ENCODE peak calls at places on chromosomes 1 and 21, in six cellular contexts. A is HL-60, N is tibial artery, G is PC-9, Y is Panc1, T is neural progenitor cell. M is an unnamed sample.

GRCh38 chr21:31897311-31897710 is 24.5 kb downstream of the HUNK start:
- DNase-seq in A (no peak), N (no peak), G (no peak), Y (no peak), T (no peak), M (no peak)

GRCh38 chr1:11059166-11059989 is 440 bp downstream of the SRM start:
- DNase-seq in A (peak; percentile 68), N (no peak), G (no peak), Y (no peak), T (no peak), M (no peak)

GRCh38 chr1:204684551-204685235 is 845 bp downstream of the LRRN2 start:
- DNase-seq in A (no peak), N (peak; percentile 60), G (peak; percentile 35), Y (no peak), T (peak; percentile 58), M (no peak)

GRCh38 chr21:46598563-46599250 is 6.2 kb downstream of the S100B start:
- DNase-seq in A (no peak), N (no peak), G (no peak), Y (no peak), T (no peak), M (no peak)

GRCh38 chr21:38956006-38956405 is 150.3 kb downstream of the ETS2 start:
- DNase-seq in A (no peak), N (no peak), G (no peak), Y (no peak), T (no peak), M (no peak)

GRCh38 chr1:166948856-166949350 is 26.4 kb downstream of the ILDR2 start:
- DNase-seq in A (no peak), N (no peak), G (no peak), Y (no peak), T (no peak), M (no peak)

GRCh38 chr1:114180742-114181141 is 27.1 kb upstream of the SYT6 start:
- DNase-seq in A (no peak), N (no peak), G (no peak), Y (no peak), T (no peak), M (no peak)

GRCh38 chr21:37047079-37047478 is 25.8 kb downstream of the PIGP start:
- DNase-seq in A (no peak), N (no peak), G (peak; percentile 59), Y (no peak), T (no peak), M (no peak)

GRCh38 chr1:162385280-162385623 is 3.7 kb downstream of the C1orf226 start:
- DNase-seq in A (no peak), N (no peak), G (no peak), Y (no peak), T (no peak), M (no peak)

GRCh38 chr1:9129391-9130041 is 614 bp upstream of the GPR157 start:
- DNase-seq in A (peak; percentile 60), N (peak; percentile 92), G (peak; percentile 89), Y (no peak), T (peak; percentile 96), M (no peak)

GRCh38 chr1:39829791-39830533 is 41.3 kb upstream of the BMP8B start:
- DNase-seq in A (no peak), N (no peak), G (peak; percentile 57), Y (no peak), T (no peak), M (no peak)

GRCh38 chr1:982765-983436 is 1.0 kb upstream of the PERM1 start:
- DNase-seq in A (no peak), N (no peak), G (peak; percentile 59), Y (no peak), T (no peak), M (no peak)

GRCh38 chr1:19309123-19309813 is 2.7 kb downstream of the AKR7A2 start:
- DNase-seq in A (no peak), N (no peak), G (no peak), Y (no peak), T (no peak), M (no peak)

GRCh38 chr1:176206961-176207902 is at the start of gene COP1:
- DNase-seq in A (peak; percentile 97), N (peak; percentile 97), G (peak; percentile 94), Y (peak; percentile 86), T (peak; percentile 98), M (peak; percentile 78)

GRCh38 chr1:176205322-176205914 is 1.7 kb downstream of the COP1 start:
- DNase-seq in A (no peak), N (no peak), G (no peak), Y (no peak), T (no peak), M (no peak)

GRCh38 chr1:176211395-176212165 is 4.5 kb upstream of the COP1 start:
- DNase-seq in A (no peak), N (no peak), G (peak; percentile 16), Y (no peak), T (no peak), M (no peak)

GRCh38 chr1:176206006-176206960 is 803 bp downstream of the COP1 start:
- DNase-seq in A (no peak), N (peak; percentile 67), G (peak; percentile 35), Y (no peak), T (peak; percentile 71), M (no peak)

GRCh38 chr1:176208034-176208433 is 948 bp upstream of the COP1 start:
- DNase-seq in A (no peak), N (no peak), G (no peak), Y (no peak), T (no peak), M (no peak)
- H3K27ac ChIP-seq in A (peak overlapping the region; percentile 96), N (peak overlapping the region; percentile 93), G (peak overlapping the region; percentile 71), Y (peak overlapping the region; percentile 96), T (no peak overlapping the region), M (peak overlapping the region; percentile 94)

GRCh38 chr1:68140536-68140935 is 90.1 kb upstream of the DIRAS3 start:
- DNase-seq in A (no peak), N (no peak), G (no peak), Y (no peak), T (no peak), M (no peak)
- H3K27ac ChIP-seq in A (no peak overlapping the region), N (peak overlapping the region; percentile 6), G (no peak overlapping the region), Y (no peak overlapping the region), T (no peak overlapping the region), M (no peak overlapping the region)

GRCh38 chr1:32937061-32937460 is 27.5 kb downstream of the RNF19B start:
- DNase-seq in A (no peak), N (no peak), G (no peak), Y (no peak), T (no peak), M (no peak)

GRCh38 chr1:32933742-32934322 is 30.8 kb downstream of the RNF19B start:
- DNase-seq in A (no peak), N (no peak), G (peak; percentile 52), Y (peak; percentile 20), T (peak; percentile 4), M (no peak)

GRCh38 chr1:32944180-32944579 is 20.4 kb downstream of the RNF19B start:
- DNase-seq in A (no peak), N (no peak), G (no peak), Y (no peak), T (no peak), M (no peak)

DNA sequence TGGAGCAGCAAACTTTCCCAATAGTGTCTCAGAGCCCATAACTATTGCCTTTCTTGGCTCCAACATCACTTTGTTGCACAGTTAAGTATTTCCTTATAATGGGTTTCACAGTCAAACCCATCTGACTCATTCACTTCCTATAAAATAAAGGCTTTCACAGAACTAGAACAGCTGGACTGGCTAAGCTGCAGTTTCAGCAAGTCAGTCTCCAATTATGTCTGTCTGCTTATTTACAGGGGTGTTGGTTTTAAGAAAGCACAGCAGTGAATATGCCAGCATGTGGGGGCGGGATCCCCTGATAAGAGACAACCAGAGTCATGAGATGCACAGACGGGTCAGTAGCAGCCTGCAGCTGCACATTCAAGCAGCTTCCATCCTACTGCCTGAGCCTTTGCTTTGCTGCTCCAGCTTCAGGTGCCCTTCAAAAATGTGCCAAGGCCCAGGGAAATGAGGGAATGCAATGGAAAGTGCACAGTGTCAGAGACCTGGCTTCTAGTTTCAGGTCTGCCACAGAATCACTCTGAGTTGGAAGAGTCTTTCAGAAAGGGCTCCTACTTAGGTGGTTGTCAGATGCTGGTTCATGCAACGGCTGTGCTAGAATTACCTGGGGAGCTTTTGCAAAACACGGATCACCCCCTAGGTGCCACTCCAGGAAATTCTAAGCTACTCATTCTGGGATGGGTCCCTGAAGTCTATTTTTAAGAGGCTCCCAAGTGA is 24.8 kb downstream of the RNF19B start:
- DNase-seq in A (no peak), N (no peak), G (no peak), Y (no peak), T (no peak), M (peak; percentile 91)
- H3K27ac ChIP-seq in A (no peak overlapping the region), N (no peak overlapping the region), G (no peak overlapping the region), Y (no peak overlapping the region), T (no peak overlapping the region), M (peak overlapping the region; percentile 80)

DNA sequence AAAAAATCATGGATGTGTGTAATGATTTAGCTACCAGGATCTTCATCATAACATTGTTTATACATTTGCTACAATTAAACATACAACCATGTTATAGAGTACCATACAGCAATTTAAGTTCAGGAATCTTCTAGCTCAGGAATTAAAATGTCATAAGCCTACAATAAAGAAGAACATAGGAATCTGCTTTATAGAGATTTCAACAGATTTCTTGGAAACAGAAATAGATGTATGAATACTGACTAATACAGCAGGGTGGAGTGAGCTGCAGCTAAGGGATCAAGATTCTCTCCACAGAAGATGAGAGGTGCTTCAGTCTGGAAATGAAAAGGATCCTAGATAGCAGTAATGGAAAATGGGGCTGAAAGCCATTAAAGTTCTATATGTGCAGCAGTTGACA is 74.0 kb downstream of the DNTTIP2 start:
- DNase-seq in A (no peak), N (no peak), G (no peak), Y (no peak), T (no peak), M (no peak)
- H3K27ac ChIP-seq in A (no peak overlapping the region), N (peak overlapping the region; percentile 4), G (peak overlapping the region; percentile 66), Y (peak overlapping the region; percentile 61), T (no peak overlapping the region), M (peak overlapping the region; percentile 93)

GRCh38 chr21:35575280-35575915 is 484.9 kb downstream of the SETD4 start:
- DNase-seq in A (no peak), N (no peak), G (no peak), Y (no peak), T (no peak), M (no peak)
- H3K27ac ChIP-seq in A (no peak overlapping the region), N (no peak overlapping the region), G (no peak overlapping the region), Y (no peak overlapping the region), T (no peak overlapping the region), M (no peak overlapping the region)

DNA sequence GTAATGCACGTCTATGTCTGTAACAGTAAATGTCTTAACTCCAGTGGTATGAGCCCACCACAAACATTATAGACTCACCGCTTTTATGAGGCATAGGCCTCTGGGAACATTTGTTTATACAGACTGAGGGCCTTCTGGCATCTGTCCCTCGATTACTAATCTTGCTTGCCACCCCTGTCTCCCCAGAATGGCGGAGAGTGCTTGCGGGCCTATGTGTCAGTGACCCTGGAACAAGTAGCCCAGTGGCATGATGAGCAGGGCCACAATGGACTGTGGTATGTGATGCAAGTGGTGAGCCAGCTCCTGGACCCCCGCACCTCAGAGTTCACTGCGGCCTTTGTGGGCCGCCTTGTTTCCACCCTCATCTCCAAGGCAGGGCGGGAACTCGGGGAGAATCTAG is 18.3 kb upstream of the SHISA4 start:
- DNase-seq in A (no peak), N (no peak), G (no peak), Y (no peak), T (no peak), M (no peak)
- H3K27ac ChIP-seq in A (no peak overlapping the region), N (no peak overlapping the region), G (no peak overlapping the region), Y (no peak overlapping the region), T (no peak overlapping the region), M (no peak overlapping the region)

DNA sequence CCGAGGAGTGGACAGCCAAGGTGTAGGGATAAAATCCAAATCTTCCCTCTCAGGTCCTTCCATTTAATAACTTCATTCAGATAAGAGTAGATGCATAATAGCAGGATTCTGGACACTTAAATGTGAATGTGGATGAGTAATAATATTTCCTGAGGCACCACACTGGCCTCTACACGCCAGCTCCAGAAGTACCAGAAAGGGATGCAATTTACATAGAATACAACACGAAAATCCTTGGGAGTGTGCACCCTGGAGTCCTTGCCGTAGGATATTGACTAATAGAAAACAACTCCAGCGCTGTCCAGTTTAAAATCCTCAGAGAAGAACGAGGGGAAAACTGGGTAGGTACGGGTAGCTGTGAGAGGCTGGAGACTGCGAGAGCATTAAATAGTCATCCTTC is 6.9 kb downstream of the PLXNA2 start:
- DNase-seq in A (no peak), N (no peak), G (no peak), Y (no peak), T (no peak), M (no peak)
- H3K27ac ChIP-seq in A (no peak overlapping the region), N (peak overlapping the region; percentile 76), G (no peak overlapping the region), Y (no peak overlapping the region), T (no peak overlapping the region), M (peak overlapping the region; percentile 67)

M was measured in epithelial cell of prostate.